ENCODE peak calls at places on chromosome 1, in nine cellular contexts. I is cardiac muscle cell; C is AG04450; G is mesothelial cell of epicardium; M is iris pigment epithelial cell; E is fibroblast of the aortic adventitia; R is activated T-helper 2 cell treated with anti-CD3 and anti-CD28 coated beads, Interferon-gamma antibody, Interleukin-2, Interleukin-4, amounts not matched to agents 10 μg/mL and 5 μg/mL and 100 μg/mL, durations not matched to agents 14 hours and 24 hours and 36 hours; F is neural crest cell; Z is ELR. H is an unnamed sample.
A peak's percentile ranks its signal among the peaks of the same experiment; 100 is the strongest.

GRCh38 chr1:58895559-58896135 is 111.8 kb upstream of the JUN start:
- DNase-seq in C (no peak), Z (peak; percentile 52), R (no peak), M (no peak), I (no peak), E (no peak), F (no peak), G (no peak), H (no peak)

GRCh38 chr1:5662362-5663126 is 329.7 kb downstream of the NPHP4 start:
- DNase-seq in R (no peak), I (no peak), F (no peak), G (no peak), M (no peak), C (no peak), Z (no peak), E (no peak), H (no peak)

GRCh38 chr1:154405762-154406571 is 824 bp downstream of the IL6R start:
- DNase-seq in Z (peak; percentile 81), M (peak; percentile 40), C (no peak), F (peak; percentile 56), E (peak; percentile 58), R (no peak), G (no peak), I (peak; percentile 59), H (no peak)

GRCh38 chr1:162151900-162152829 is 82.7 kb downstream of the NOS1AP start:
- DNase-seq in M (peak; percentile 96), F (no peak), C (peak; percentile 29), E (no peak), Z (no peak), R (peak; percentile 22), G (no peak), I (peak; percentile 98), H (no peak)

GRCh38 chr1:211825990-211826389 is 4.6 kb downstream of the LPGAT1 start:
- DNase-seq in E (peak; percentile 62), F (no peak), R (no peak), Z (peak; percentile 82), M (peak; percentile 87), G (no peak), I (peak; percentile 55), C (peak; percentile 30), H (no peak)

GRCh38 chr1:22710688-22711024 is at the start of gene EPHB2:
- DNase-seq in M (no peak), Z (peak; percentile 68), E (peak; percentile 30), R (no peak), C (no peak), I (no peak), G (no peak), F (peak; percentile 58), H (peak; percentile 26)

GRCh38 chr1:192793983-192794767 is 14.7 kb upstream of the RGS2 start:
- DNase-seq in F (no peak), C (no peak), R (no peak), Z (peak; percentile 16), M (no peak), G (no peak), I (no peak), E (no peak), H (no peak)

GRCh38 chr1:59707216-59707615 is 107.5 kb upstream of the HOOK1 start:
- DNase-seq in F (no peak), I (peak; percentile 96), E (peak; percentile 97), C (peak; percentile 89), G (no peak), Z (peak; percentile 91), M (peak; percentile 97), R (no peak), H (no peak)

GRCh38 chr1:110171134-110171733 is 20.9 kb downstream of the SLC6A17 start:
- DNase-seq in Z (no peak), E (no peak), M (no peak), I (no peak), C (no peak), F (no peak), G (no peak), R (no peak), H (peak; percentile 66)

H was measured in SK-N-DZ.